ENCODE peak calls at places on chromosomes 12 and 14, in nine cellular contexts. One of them, this sample, is unnamed.

GRCh38 chr12:29024117-29024516 is 125.0 kb upstream of the FAR2 start:
- DNase-seq in stimulated activated CD4-positive, alpha-beta T cell treated with anti-CD3 and anti-CD28 coated beads, Interleukin-4, amount 100 ng/mL, for 24 hours: no peak
- DNase-seq in HEK293T: no peak
- DNase-seq in type B pancreatic cell: no peak
- DNase-seq in stimulated activated CD8-positive, alpha-beta memory T cell treated with anti-CD3 and anti-CD28 coated beads, Interleukin-15, amount 100 ng/mL, for 1 hour: no peak
- DNase-seq in GM04504: no peak
- DNase-seq in non-pigmented ciliary epithelial cell: no peak
- DNase-seq in pancreas: no peak
- DNase-seq in AG09319: no peak
- DNase-seq in this sample: no peak

GRCh38 chr12:30021046-30021833 is 237.5 kb upstream of the TMTC1 start:
- DNase-seq in AG09319: no peak
- DNase-seq in pancreas: no peak
- DNase-seq in GM04504: no peak
- DNase-seq in stimulated activated CD4-positive, alpha-beta T cell treated with anti-CD3 and anti-CD28 coated beads, Interleukin-4, amount 100 ng/mL, for 24 hours: no peak
- DNase-seq in HEK293T: no peak
- DNase-seq in stimulated activated CD8-positive, alpha-beta memory T cell treated with anti-CD3 and anti-CD28 coated beads, Interleukin-15, amount 100 ng/mL, for 1 hour: no peak
- DNase-seq in non-pigmented ciliary epithelial cell: no peak
- DNase-seq in type B pancreatic cell: no peak
- DNase-seq in this sample: no peak

GRCh38 chr12:48795550-48796455 is 6.9 kb upstream of the ADCY6 start:
- DNase-seq in stimulated activated CD4-positive, alpha-beta T cell treated with anti-CD3 and anti-CD28 coated beads, Interleukin-4, amount 100 ng/mL, for 24 hours: peak
- DNase-seq in non-pigmented ciliary epithelial cell: no peak
- DNase-seq in GM04504: no peak
- DNase-seq in type B pancreatic cell: peak
- DNase-seq in HEK293T: peak
- DNase-seq in AG09319: peak
- DNase-seq in stimulated activated CD8-positive, alpha-beta memory T cell treated with anti-CD3 and anti-CD28 coated beads, Interleukin-15, amount 100 ng/mL, for 1 hour: no peak
- DNase-seq in pancreas: peak
- DNase-seq in this sample: peak

GRCh38 chr12:122937622-122938091 is 28.6 kb downstream of the ABCB9 start:
- DNase-seq in HEK293T: no peak
- DNase-seq in stimulated activated CD4-positive, alpha-beta T cell treated with anti-CD3 and anti-CD28 coated beads, Interleukin-4, amount 100 ng/mL, for 24 hours: no peak
- DNase-seq in pancreas: no peak
- DNase-seq in AG09319: no peak
- DNase-seq in non-pigmented ciliary epithelial cell: no peak
- DNase-seq in type B pancreatic cell: no peak
- DNase-seq in GM04504: no peak
- DNase-seq in stimulated activated CD8-positive, alpha-beta memory T cell treated with anti-CD3 and anti-CD28 coated beads, Interleukin-15, amount 100 ng/mL, for 1 hour: no peak
- DNase-seq in this sample: no peak

GRCh38 chr12:4153343-4153892 is 120.1 kb upstream of the CCND2 start:
- DNase-seq in pancreas: no peak
- DNase-seq in stimulated activated CD8-positive, alpha-beta memory T cell treated with anti-CD3 and anti-CD28 coated beads, Interleukin-15, amount 100 ng/mL, for 1 hour: peak
- DNase-seq in stimulated activated CD4-positive, alpha-beta T cell treated with anti-CD3 and anti-CD28 coated beads, Interleukin-4, amount 100 ng/mL, for 24 hours: peak
- DNase-seq in GM04504: no peak
- DNase-seq in AG09319: no peak
- DNase-seq in non-pigmented ciliary epithelial cell: no peak
- DNase-seq in type B pancreatic cell: no peak
- DNase-seq in HEK293T: no peak
- DNase-seq in this sample: no peak

GRCh38 chr14:58770501-58770982 is 132.8 kb downstream of the DACT1 start:
- DNase-seq in HEK293T: no peak
- DNase-seq in pancreas: no peak
- DNase-seq in AG09319: no peak
- DNase-seq in stimulated activated CD4-positive, alpha-beta T cell treated with anti-CD3 and anti-CD28 coated beads, Interleukin-4, amount 100 ng/mL, for 24 hours: no peak
- DNase-seq in type B pancreatic cell: no peak
- DNase-seq in GM04504: no peak
- DNase-seq in non-pigmented ciliary epithelial cell: no peak
- DNase-seq in stimulated activated CD8-positive, alpha-beta memory T cell treated with anti-CD3 and anti-CD28 coated beads, Interleukin-15, amount 100 ng/mL, for 1 hour: no peak
- DNase-seq in this sample: no peak

GRCh38 chr12:92717202-92717601 is 14.4 kb downstream of the PLEKHG7 start:
- DNase-seq in stimulated activated CD8-positive, alpha-beta memory T cell treated with anti-CD3 and anti-CD28 coated beads, Interleukin-15, amount 100 ng/mL, for 1 hour: no peak
- DNase-seq in non-pigmented ciliary epithelial cell: no peak
- DNase-seq in GM04504: no peak
- DNase-seq in HEK293T: no peak
- DNase-seq in AG09319: peak
- DNase-seq in type B pancreatic cell: no peak
- DNase-seq in pancreas: no peak
- DNase-seq in stimulated activated CD4-positive, alpha-beta T cell treated with anti-CD3 and anti-CD28 coated beads, Interleukin-4, amount 100 ng/mL, for 24 hours: no peak
- DNase-seq in this sample: no peak

GRCh38 chr12:11615481-11615880 is 34.0 kb upstream of the ETV6 start:
- DNase-seq in pancreas: no peak
- DNase-seq in non-pigmented ciliary epithelial cell: no peak
- DNase-seq in HEK293T: no peak
- DNase-seq in AG09319: no peak
- DNase-seq in stimulated activated CD4-positive, alpha-beta T cell treated with anti-CD3 and anti-CD28 coated beads, Interleukin-4, amount 100 ng/mL, for 24 hours: no peak
- DNase-seq in stimulated activated CD8-positive, alpha-beta memory T cell treated with anti-CD3 and anti-CD28 coated beads, Interleukin-15, amount 100 ng/mL, for 1 hour: no peak
- DNase-seq in type B pancreatic cell: no peak
- DNase-seq in GM04504: no peak
- DNase-seq in this sample: no peak

GRCh38 chr12:53096089-53096741 is 1.3 kb upstream of the IGFBP6 start:
- DNase-seq in HEK293T: no peak
- DNase-seq in stimulated activated CD8-positive, alpha-beta memory T cell treated with anti-CD3 and anti-CD28 coated beads, Interleukin-15, amount 100 ng/mL, for 1 hour: no peak
- DNase-seq in type B pancreatic cell: no peak
- DNase-seq in non-pigmented ciliary epithelial cell: no peak
- DNase-seq in stimulated activated CD4-positive, alpha-beta T cell treated with anti-CD3 and anti-CD28 coated beads, Interleukin-4, amount 100 ng/mL, for 24 hours: no peak
- DNase-seq in GM04504: peak
- DNase-seq in pancreas: no peak
- DNase-seq in AG09319: peak
- DNase-seq in this sample: no peak

GRCh38 chr14:66610154-66610563 is 102.2 kb downstream of the GPHN start:
- DNase-seq in stimulated activated CD4-positive, alpha-beta T cell treated with anti-CD3 and anti-CD28 coated beads, Interleukin-4, amount 100 ng/mL, for 24 hours: no peak
- DNase-seq in AG09319: no peak
- DNase-seq in GM04504: no peak
- DNase-seq in HEK293T: peak
- DNase-seq in non-pigmented ciliary epithelial cell: no peak
- DNase-seq in type B pancreatic cell: no peak
- DNase-seq in pancreas: no peak
- DNase-seq in stimulated activated CD8-positive, alpha-beta memory T cell treated with anti-CD3 and anti-CD28 coated beads, Interleukin-15, amount 100 ng/mL, for 1 hour: no peak
- DNase-seq in this sample: peak

GRCh38 chr14:75046899-75047298 is 4.4 kb downstream of the MLH3 start:
- DNase-seq in non-pigmented ciliary epithelial cell: no peak
- DNase-seq in GM04504: no peak
- DNase-seq in pancreas: no peak
- DNase-seq in stimulated activated CD8-positive, alpha-beta memory T cell treated with anti-CD3 and anti-CD28 coated beads, Interleukin-15, amount 100 ng/mL, for 1 hour: no peak
- DNase-seq in type B pancreatic cell: no peak
- DNase-seq in stimulated activated CD4-positive, alpha-beta T cell treated with anti-CD3 and anti-CD28 coated beads, Interleukin-4, amount 100 ng/mL, for 24 hours: no peak
- DNase-seq in HEK293T: no peak
- DNase-seq in AG09319: no peak
- DNase-seq in this sample: no peak

GRCh38 chr12:113075137-113075683 is 18.7 kb downstream of the DTX1 start:
- DNase-seq in non-pigmented ciliary epithelial cell: no peak
- DNase-seq in pancreas: no peak
- DNase-seq in GM04504: no peak
- DNase-seq in AG09319: no peak
- DNase-seq in HEK293T: no peak
- DNase-seq in stimulated activated CD8-positive, alpha-beta memory T cell treated with anti-CD3 and anti-CD28 coated beads, Interleukin-15, amount 100 ng/mL, for 1 hour: no peak
- DNase-seq in type B pancreatic cell: no peak
- DNase-seq in stimulated activated CD4-positive, alpha-beta T cell treated with anti-CD3 and anti-CD28 coated beads, Interleukin-4, amount 100 ng/mL, for 24 hours: no peak
- DNase-seq in this sample: no peak

GRCh38 chr12:57816001-57816854 is 2.3 kb downstream of the AVIL start:
- DNase-seq in HEK293T: no peak
- DNase-seq in AG09319: no peak
- DNase-seq in pancreas: no peak
- DNase-seq in stimulated activated CD8-positive, alpha-beta memory T cell treated with anti-CD3 and anti-CD28 coated beads, Interleukin-15, amount 100 ng/mL, for 1 hour: no peak
- DNase-seq in stimulated activated CD4-positive, alpha-beta T cell treated with anti-CD3 and anti-CD28 coated beads, Interleukin-4, amount 100 ng/mL, for 24 hours: no peak
- DNase-seq in type B pancreatic cell: no peak
- DNase-seq in non-pigmented ciliary epithelial cell: no peak
- DNase-seq in GM04504: no peak
- DNase-seq in this sample: no peak

GRCh38 chr12:113759135-113759534 is 207.0 kb downstream of the RBM19 start:
- DNase-seq in HEK293T: no peak
- DNase-seq in GM04504: no peak
- DNase-seq in stimulated activated CD8-positive, alpha-beta memory T cell treated with anti-CD3 and anti-CD28 coated beads, Interleukin-15, amount 100 ng/mL, for 1 hour: no peak
- DNase-seq in AG09319: no peak
- DNase-seq in pancreas: no peak
- DNase-seq in non-pigmented ciliary epithelial cell: no peak
- DNase-seq in type B pancreatic cell: no peak
- DNase-seq in stimulated activated CD4-positive, alpha-beta T cell treated with anti-CD3 and anti-CD28 coated beads, Interleukin-4, amount 100 ng/mL, for 24 hours: no peak
- DNase-seq in this sample: no peak

GRCh38 chr12:55760663-55761062 is 17.7 kb downstream of the GDF11 start:
- DNase-seq in type B pancreatic cell: no peak
- DNase-seq in stimulated activated CD8-positive, alpha-beta memory T cell treated with anti-CD3 and anti-CD28 coated beads, Interleukin-15, amount 100 ng/mL, for 1 hour: no peak
- DNase-seq in stimulated activated CD4-positive, alpha-beta T cell treated with anti-CD3 and anti-CD28 coated beads, Interleukin-4, amount 100 ng/mL, for 24 hours: peak
- DNase-seq in non-pigmented ciliary epithelial cell: no peak
- DNase-seq in pancreas: no peak
- DNase-seq in AG09319: no peak
- DNase-seq in GM04504: no peak
- DNase-seq in HEK293T: no peak
- DNase-seq in this sample: no peak